ENCODE peak calls at places on chromosomes 11 and 22, in four cellular contexts. Z is activated T-cell treated with anti-CD3 and anti-CD28 coated beads for 48 hours, O is WTC11, K is cardiac fibroblast. C is an unnamed sample.
A peak's percentile ranks its signal among the peaks of the same experiment; 100 is the strongest.

GRCh38 chr22:38317995-38318715 is 922 bp upstream of the CSNK1E start:
- DNase-seq in K (peak; percentile 90), O (no peak), Z (no peak), C (no peak)

GRCh38 chr11:109752212-109752825 is 330.3 kb downstream of the C11orf87 start:
- DNase-seq in O (no peak), Z (no peak), K (no peak), C (no peak)

GRCh38 chr11:81497202-81497804 is 1236.4 kb downstream of the FAM181B start:
- DNase-seq in Z (no peak), K (peak; percentile 14), O (no peak), C (peak; percentile 76)

GRCh38 chr11:113613619-113614018 is 92.5 kb downstream of the TMPRSS5 start:
- DNase-seq in K (no peak), Z (no peak), O (no peak), C (peak; percentile 14)

GRCh38 chr11:66225054-66225453 is 43.4 kb upstream of the RAB1B start:
- DNase-seq in K (no peak), O (no peak), Z (no peak), C (no peak)

GRCh38 chr11:96447208-96447607 is 57.4 kb downstream of the JRKL start:
- DNase-seq in K (peak; percentile 6), O (no peak), Z (no peak), C (no peak)

GRCh38 chr11:34339149-34340064 is 18.4 kb downstream of the ABTB2 start:
- DNase-seq in Z (no peak), O (no peak), K (peak; percentile 42), C (no peak)

GRCh38 chr11:32154275-32154674 is 63.4 kb downstream of the RCN1 start:
- DNase-seq in O (no peak), K (peak; percentile 34), Z (no peak), C (peak; percentile 14)

GRCh38 chr22:46577361-46578249 is 40.2 kb upstream of the CELSR1 start:
- DNase-seq in K (no peak), Z (no peak), O (peak; percentile 17), C (no peak)

C was measured in GM23338.